ENCODE peak calls at places on chromosomes 13 and 19, in four cellular contexts. R is K562, E is GM12878, U is HepG2. C is an unnamed sample.

GRCh38 chr19:44904426-44904994 is 1.1 kb upstream of the APOE start:
- DNase-seq in R (peak), E (no peak), U (peak), C (peak)

GRCh38 chr13:40206241-40207109 is 460.0 kb downstream of the FOXO1 start:
- DNase-seq in R (no peak), E (peak), U (no peak), C (no peak)

GRCh38 chr19:10836478-10837325 is 690 bp upstream of the TMED1 start:
- DNase-seq in R (peak), E (no peak), U (no peak), C (peak)

GRCh38 chr13:26280822-26281221 is 26.9 kb downstream of the CDK8 start:
- DNase-seq in R (no peak), E (no peak), U (peak), C (no peak)

GRCh38 chr19:1170938-1171754 is 2.9 kb downstream of the SBNO2 start:
- DNase-seq in R (no peak), E (no peak), U (peak), C (peak)

GRCh38 chr19:47848871-47849473 is 10.1 kb upstream of the TPRX2 start:
- DNase-seq in R (peak), E (no peak), U (peak), C (peak)

GRCh38 chr13:50224534-50224933 is 209.3 kb downstream of the KCNRG start:
- DNase-seq in R (no peak), E (no peak), U (no peak), C (no peak)

GRCh38 chr19:43470288-43470687 is 4.9 kb upstream of the LYPD3 start:
- DNase-seq in R (no peak), E (no peak), U (no peak), C (no peak)

GRCh38 chr19:55257461-55258411 is 1.1 kb downstream of the PPP6R1 start:
- DNase-seq in R (peak), E (no peak), U (no peak), C (no peak)

GRCh38 chr13:20389696-20390525 is 135.7 kb downstream of the CRYL1 start:
- DNase-seq in R (no peak), E (no peak), U (no peak), C (no peak)

GRCh38 chr13:48853381-48854102 is 122.2 kb upstream of the FNDC3A start:
- DNase-seq in R (no peak), E (no peak), U (no peak), C (no peak)

GRCh38 chr13:25901460-25902376 is 150.1 kb downstream of the SHISA2 start:
- DNase-seq in R (no peak), E (peak), U (peak), C (no peak)

GRCh38 chr19:29609636-29610035 is 3.6 kb downstream of the POP4 start:
- DNase-seq in R (no peak), E (no peak), U (no peak), C (no peak)

GRCh38 chr19:3808420-3809143 is 22.4 kb upstream of the MATK start:
- DNase-seq in R (no peak), E (no peak), U (no peak), C (no peak)

GRCh38 chr19:6213696-6214585 is 65.8 kb downstream of the MLLT1 start:
- DNase-seq in R (no peak), E (no peak), U (no peak), C (no peak)

GRCh38 chr13:30892966-30893365 is 13.1 kb upstream of the MEDAG start:
- DNase-seq in R (peak), E (no peak), U (peak), C (peak)

DNA sequence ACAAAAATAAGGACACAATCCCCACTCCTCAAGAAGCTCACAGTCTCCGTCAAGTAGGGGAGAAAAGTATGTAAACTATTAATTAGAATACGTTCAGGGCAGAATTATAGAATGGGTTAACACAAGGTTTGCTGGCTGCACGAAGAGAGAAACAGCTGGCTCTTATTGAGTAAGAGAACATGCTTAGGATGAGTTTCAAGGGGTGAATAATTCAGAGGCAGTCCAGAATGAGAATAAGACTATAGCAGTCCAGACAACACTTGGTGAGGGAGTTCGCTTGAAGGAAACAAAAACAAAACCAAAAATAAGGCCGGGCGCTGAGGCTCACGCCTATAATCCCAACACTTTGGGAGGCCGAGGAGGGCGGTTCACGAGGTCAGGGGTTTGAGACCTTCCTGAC is 61.9 kb downstream of the THSD1 start:
- DNase-seq in R (no peak), E (no peak), U (no peak), C (no peak)
- TF ChIP-seq ETV6 in R (no peak), E (no peak), U (no peak), C (no peak)

GRCh38 chr13:113598081-113598410 is 13.5 kb downstream of the TFDP1 start:
- DNase-seq in R (no peak), E (no peak), U (no peak), C (no peak)
- TF ChIP-seq ETV6 in R (no peak), E (no peak), U (no peak), C (no peak)

DNA sequence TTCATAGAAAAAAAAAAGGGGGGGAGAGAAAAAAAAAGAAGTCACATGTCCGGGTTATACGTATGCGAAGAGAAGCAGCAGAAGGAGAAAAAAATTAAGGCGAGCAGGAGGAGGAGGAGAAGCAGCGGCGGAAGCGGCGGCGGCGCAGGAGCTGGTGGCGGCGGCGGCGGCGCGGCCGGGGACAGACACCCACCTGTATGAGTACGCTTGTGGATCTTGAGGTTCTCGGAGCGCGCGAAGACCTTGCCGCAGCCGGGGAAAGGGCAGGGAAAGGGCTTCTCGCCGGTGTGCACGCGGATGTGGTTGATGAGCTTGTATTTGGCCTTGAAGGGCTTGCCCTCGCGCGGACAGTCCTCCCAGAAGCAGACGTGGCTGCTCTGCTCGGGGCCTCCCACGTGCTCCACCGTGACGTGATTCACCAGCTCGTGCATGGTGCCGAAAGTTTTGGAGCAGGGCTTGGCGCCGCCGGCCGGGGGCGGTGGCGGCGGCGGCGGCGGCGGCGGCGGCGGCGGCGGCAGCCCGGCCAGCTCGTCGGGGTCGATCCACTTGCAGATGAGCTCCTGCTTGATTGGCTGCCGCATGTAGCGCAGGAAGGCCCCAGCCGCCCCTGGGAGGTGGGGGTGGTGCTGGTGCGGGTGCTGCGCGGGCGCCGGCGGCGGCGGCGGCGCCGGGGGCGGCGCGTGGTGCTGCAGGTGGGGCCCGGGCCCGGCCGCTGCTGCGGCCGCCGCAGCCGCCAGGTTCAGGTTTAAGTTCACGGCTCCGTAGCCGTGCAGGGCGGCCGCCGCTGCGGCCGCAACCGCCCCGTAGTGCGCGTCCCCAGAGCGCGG is 1.4 kb downstream of the ZIC5 start:
- DNase-seq in R (peak), E (no peak), U (peak), C (peak)
- TF ChIP-seq ETV6 in R (no peak), E (no peak), U (no peak), C (no peak)

DNA sequence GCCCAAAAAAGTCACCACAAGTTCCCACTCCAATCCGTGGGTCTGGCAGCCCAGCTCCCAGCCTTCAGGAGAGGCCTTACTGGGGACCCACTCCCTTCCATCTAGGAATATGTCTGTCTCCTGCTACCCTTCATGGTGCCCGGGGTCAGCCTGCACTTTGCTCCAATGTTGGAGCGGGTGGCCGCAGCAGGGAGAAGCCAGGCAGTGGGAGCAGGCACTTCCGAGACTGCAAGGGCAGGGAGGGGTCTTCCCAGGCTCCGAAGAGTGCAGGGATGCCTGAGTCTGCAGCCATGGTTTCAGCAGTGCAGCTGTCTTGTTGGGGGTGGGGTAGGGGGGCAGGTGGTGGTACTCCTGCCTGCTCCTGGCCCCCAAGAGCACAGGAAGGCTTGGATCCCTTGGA is 1616.2 kb downstream of the SLITRK5 start:
- DNase-seq in R (no peak), E (no peak), U (no peak), C (no peak)
- TF ChIP-seq ETV6 in R (no peak), E (no peak), U (no peak), C (no peak)

DNA sequence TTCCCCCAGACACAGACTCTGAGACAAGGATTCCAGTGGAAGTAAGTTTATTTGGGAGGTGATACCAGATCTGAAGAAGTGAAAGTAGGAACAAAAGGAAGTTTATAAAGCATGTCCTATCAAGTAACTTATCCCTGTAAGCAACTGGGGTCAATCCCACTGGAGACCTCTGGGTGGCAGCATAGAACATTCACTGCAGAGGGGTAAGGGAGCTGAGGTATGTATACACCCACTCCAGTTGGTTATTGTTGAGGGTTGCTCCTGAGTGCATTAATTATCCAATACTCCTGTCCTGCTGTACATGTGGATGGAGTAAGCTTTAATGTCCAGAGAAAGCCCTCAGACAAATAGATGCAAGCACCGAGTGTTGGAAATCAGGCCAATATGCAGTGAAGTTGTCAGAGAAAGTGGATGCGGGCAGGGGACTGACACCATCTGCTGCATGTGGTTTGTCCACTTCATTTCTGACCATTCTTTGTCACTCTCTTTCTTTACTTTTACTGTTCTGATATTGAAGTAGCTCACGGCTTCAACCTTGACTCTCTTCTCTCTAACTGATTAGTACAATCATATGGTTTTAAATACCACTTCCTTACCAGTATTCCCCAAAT is 46.7 kb downstream of the NOTCH3 start:
- DNase-seq in R (peak), E (no peak), U (peak), C (peak)
- TF ChIP-seq ETV6 in R (no peak), E (no peak), U (no peak), C (no peak)

GRCh38 chr13:97360610-97361009 is 73.4 kb upstream of the RAP2A start:
- DNase-seq in R (no peak), E (no peak), U (no peak), C (no peak)
- TF ChIP-seq ETV6 in R (no peak), E (no peak), U (no peak), C (no peak)

C was measured in WTC11.